ENCODE peak calls at places on chromosome 16, in six cellular contexts. D, Y, S, F, X and M are unnamed samples.
A peak's percentile ranks its signal among the peaks of the same experiment; 100 is the strongest.

GRCh38 chr16:68978303-68978954 is 127.0 kb upstream of the HAS3 start:
- DNase-seq in D (no peak), Y (no peak), S (no peak), F (no peak), X (no peak), M (no peak)

GRCh38 chr16:68396481-68396880 is 51.8 kb downstream of the SMPD3 start:
- DNase-seq in D (no peak), Y (peak; percentile 84), S (no peak), F (peak; percentile 43), X (peak; percentile 43), M (peak; percentile 30)

GRCh38 chr16:24668481-24669001 is 60.9 kb upstream of the TNRC6A start:
- DNase-seq in D (peak; percentile 81), Y (peak; percentile 10), S (no peak), F (peak; percentile 48), X (peak; percentile 87), M (peak; percentile 84)

GRCh38 chr16:78570409-78571141 is 471.1 kb downstream of the WWOX start:
- DNase-seq in D (no peak), Y (no peak), S (no peak), F (no peak), X (no peak), M (no peak)

GRCh38 chr16:86541560-86541959 is 13.5 kb downstream of the MTHFSD start:
- DNase-seq in D (no peak), Y (no peak), S (no peak), F (no peak), X (no peak), M (no peak)

GRCh38 chr16:8831450-8832382 is 34.1 kb downstream of the PMM2 start:
- DNase-seq in D (no peak), Y (no peak), S (no peak), F (no peak), X (no peak), M (no peak)

GRCh38 chr16:25966172-25967097 is 274.7 kb downstream of the HS3ST4 start:
- DNase-seq in D (no peak), Y (no peak), S (no peak), F (no peak), X (no peak), M (no peak)

GRCh38 chr16:56354746-56355145 is 70.6 kb downstream of the AMFR start:
- DNase-seq in D (peak; percentile 12), Y (peak; percentile 4), S (no peak), F (no peak), X (no peak), M (no peak)

GRCh38 chr16:84553873-84554399 is 49.5 kb upstream of the MEAK7 start:
- DNase-seq in D (no peak), Y (no peak), S (no peak), F (no peak), X (no peak), M (no peak)

GRCh38 chr16:81582655-81583441 is 138.2 kb downstream of the CMIP start:
- DNase-seq in D (no peak), Y (peak; percentile 62), S (no peak), F (no peak), X (no peak), M (peak; percentile 64)

GRCh38 chr16:79842197-79842596 is 241.7 kb upstream of the MAF start:
- DNase-seq in D (no peak), Y (no peak), S (no peak), F (no peak), X (no peak), M (no peak)

GRCh38 chr16:66516808-66517585 is 32.9 kb downstream of the TK2 start:
- DNase-seq in D (peak; percentile 99), Y (peak; percentile 99), S (peak; percentile 97), F (peak; percentile 97), X (peak; percentile 100), M (peak; percentile 99)

GRCh38 chr16:64094992-64095579 is 1026.8 kb downstream of the CDH11 start:
- DNase-seq in D (no peak), Y (no peak), S (no peak), F (peak; percentile 68), X (no peak), M (peak; percentile 24)

GRCh38 chr16:1981398-1981836 is at the start of gene NOXO1:
- DNase-seq in D (no peak), Y (no peak), S (no peak), F (no peak), X (no peak), M (no peak)

GRCh38 chr16:56625140-56625942 is at the start of gene MT1E:
- DNase-seq in D (peak; percentile 75), Y (peak; percentile 96), S (peak; percentile 88), F (peak; percentile 50), X (peak; percentile 54), M (peak; percentile 88)

GRCh38 chr16:10078541-10078949 is 103.7 kb downstream of the GRIN2A start:
- DNase-seq in D (no peak), Y (peak; percentile 7), S (no peak), F (no peak), X (no peak), M (no peak)

GRCh38 chr16:89805136-89805905 is 11.1 kb downstream of the FANCA start:
- DNase-seq in D (no peak), Y (no peak), S (no peak), F (no peak), X (no peak), M (peak; percentile 82)

GRCh38 chr16:17556276-17557052 is 85.7 kb upstream of the XYLT1 start:
- DNase-seq in D (no peak), Y (no peak), S (no peak), F (peak; percentile 20), X (no peak), M (peak; percentile 12)

GRCh38 chr16:4064950-4065352 is 51.3 kb downstream of the ADCY9 start:
- DNase-seq in D (no peak), Y (no peak), S (no peak), F (peak; percentile 25), X (no peak), M (no peak)

GRCh38 chr16:75529959-75530358 is 5.9 kb downstream of the CHST5 start:
- DNase-seq in D (no peak), Y (no peak), S (no peak), F (no peak), X (no peak), M (no peak)

GRCh38 chr16:1713933-1714332 is 7.9 kb downstream of the MAPK8IP3 start:
- DNase-seq in D (no peak), Y (no peak), S (no peak), F (no peak), X (no peak), M (no peak)

GRCh38 chr16:4477966-4478365 is 1.8 kb downstream of the HMOX2 start:
- DNase-seq in D (no peak), Y (no peak), S (no peak), F (peak; percentile 99), X (peak; percentile 95), M (peak; percentile 72)

DNA sequence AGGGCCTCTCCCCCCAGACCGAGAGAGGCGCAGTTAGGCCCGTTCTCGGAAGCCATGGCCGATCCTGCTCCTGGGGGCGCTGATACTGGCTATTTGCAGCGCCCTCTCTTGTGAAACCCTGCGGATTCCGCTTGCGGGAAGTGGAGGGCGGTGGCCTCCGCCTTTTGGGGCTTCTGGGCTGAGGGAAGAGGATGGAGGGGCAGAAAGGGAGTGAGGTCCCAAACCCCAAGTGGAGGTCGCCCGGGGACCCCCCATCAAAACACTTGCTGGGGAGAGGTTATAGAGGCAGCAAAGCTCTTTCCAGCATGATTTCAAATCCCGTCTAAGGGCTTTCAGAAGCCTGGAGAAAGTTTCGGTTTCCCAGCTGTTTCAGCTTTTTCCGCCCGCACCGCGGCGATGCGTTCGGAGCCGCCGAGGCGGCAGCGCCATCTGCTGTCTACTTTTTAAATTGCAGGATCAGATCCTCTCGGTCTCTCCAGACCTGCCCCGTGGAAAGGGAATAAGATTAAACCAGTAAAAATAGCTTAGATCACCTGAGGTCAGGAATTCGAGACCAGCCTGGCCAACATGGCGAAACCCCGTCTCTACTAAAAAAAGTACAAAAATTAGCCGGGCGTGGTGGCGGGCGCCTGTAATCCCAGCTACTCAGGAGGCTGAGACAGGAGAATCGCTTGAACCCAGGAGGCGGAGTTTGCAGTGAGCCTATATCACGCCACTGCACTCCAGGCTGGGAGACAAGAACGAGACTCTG is 15.8 kb downstream of the SNX20 start:
- DNase-seq in D (peak; percentile 75), Y (peak; percentile 87), S (peak; percentile 74), F (peak; percentile 44), X (peak; percentile 77), M (peak; percentile 88)
- H3K4me3 ChIP-seq in D (peak overlapping the region; percentile 26), Y (no peak overlapping the region), S (peak overlapping the region; percentile 63), F (peak overlapping the region; percentile 5), X (peak overlapping the region; percentile 42), M (peak overlapping the region; percentile 55)

GRCh38 chr16:20363191-20363590 is 10.7 kb upstream of the UMOD start:
- DNase-seq in D (no peak), Y (peak; percentile 37), S (no peak), F (no peak), X (no peak), M (no peak)

GRCh38 chr16:20355114-20355782 is 2.7 kb upstream of the UMOD start:
- DNase-seq in D (no peak), Y (no peak), S (no peak), F (no peak), X (no peak), M (no peak)

GRCh38 chr16:20364051-20364450 is 11.5 kb upstream of the UMOD start:
- DNase-seq in D (no peak), Y (no peak), S (no peak), F (no peak), X (no peak), M (no peak)

GRCh38 chr16:20359997-20360396 is 7.5 kb upstream of the UMOD start:
- DNase-seq in D (no peak), Y (peak; percentile 69), S (no peak), F (no peak), X (no peak), M (no peak)
- TF ChIP-seq CTCF in D (no peak), Y (peak; percentile 29), S (no peak), F (no peak), X (peak; percentile 3), M (no peak)

DNA sequence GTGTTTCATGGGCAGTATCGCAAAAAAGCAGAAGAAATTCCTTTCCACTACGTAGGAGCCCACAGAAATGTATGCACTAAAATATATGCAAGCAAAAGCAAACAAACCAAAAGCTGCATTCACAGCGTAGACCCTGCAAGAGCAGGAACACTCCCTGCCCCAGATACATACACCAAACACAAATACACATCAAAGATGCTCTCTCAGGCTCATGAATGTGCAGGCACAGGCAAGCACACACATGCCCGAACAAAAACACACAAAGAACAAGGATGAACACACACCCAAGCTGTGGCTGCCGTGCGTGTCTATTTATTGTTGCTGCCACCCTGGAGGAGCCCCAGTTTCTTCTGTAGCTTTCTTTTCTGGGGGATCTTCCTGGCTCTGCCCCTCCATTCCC is 1.7 kb downstream of the NUPR1 start:
- DNase-seq in D (no peak), Y (no peak), S (no peak), F (peak; percentile 95), X (no peak), M (no peak)
- H3K4me3 ChIP-seq in D (peak overlapping the region; percentile 63), Y (peak overlapping the region; percentile 13), S (peak overlapping the region; percentile 71), F (peak overlapping the region; percentile 68), X (no peak overlapping the region), M (peak overlapping the region; percentile 56)

DNA sequence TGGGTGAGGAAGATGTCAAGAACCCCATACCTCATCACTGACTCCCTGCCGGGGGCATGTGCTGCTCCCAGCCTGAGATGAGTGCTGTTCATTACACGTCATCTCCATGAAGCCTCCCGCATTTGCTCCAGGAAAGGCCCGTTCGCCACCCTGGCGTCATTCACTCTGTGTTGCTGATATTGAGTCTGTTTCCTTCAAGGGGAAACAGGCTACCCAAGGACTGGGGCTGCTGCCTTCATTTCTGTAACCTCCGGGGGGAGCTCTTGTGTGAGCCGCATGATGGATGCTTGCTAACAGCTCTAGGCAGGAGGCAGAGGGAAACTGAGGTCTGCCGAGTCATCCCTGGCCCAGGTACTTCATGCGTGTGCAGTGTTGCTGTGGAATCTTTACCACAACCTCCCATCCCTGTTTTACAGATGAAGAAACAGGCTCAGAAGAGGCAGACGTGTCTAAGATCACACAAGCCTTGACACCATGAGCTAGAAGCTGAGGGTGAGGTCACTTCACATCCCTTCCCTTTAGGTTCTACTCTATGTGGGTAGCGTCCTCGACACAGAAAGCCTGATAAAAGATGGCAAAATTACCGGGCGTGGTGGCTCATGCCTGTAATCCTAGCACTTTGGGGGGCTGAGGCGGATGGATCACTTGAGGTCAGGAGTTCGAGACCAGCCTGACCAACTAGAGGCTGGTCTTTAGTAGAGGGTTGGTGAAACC is 3.5 kb upstream of the ARMC5 start:
- DNase-seq in D (no peak), Y (no peak), S (no peak), F (no peak), X (peak; percentile 24), M (no peak)
- TF ChIP-seq CTCF in D (no peak), Y (no peak), S (peak; percentile 32), F (peak; percentile 37), X (peak; percentile 52), M (peak; percentile 8)